ENCODE peak calls at places on chromosomes 12 and 14, in four cellular contexts. T is Calu3, Q is astrocyte, N is astrocyte of the spinal cord. J is an unnamed sample.

GRCh38 chr14:24631749-24632335 is 2.1 kb downstream of the GZMB start:
- DNase-seq in T (no peak), Q (no peak), N (no peak), J (no peak)

GRCh38 chr12:4432878-4433820 is 12.5 kb downstream of the FGF6 start:
- DNase-seq in Q (no peak), N (no peak), T (no peak), J (no peak)

GRCh38 chr12:118714051-118714460 is 267.3 kb upstream of the SRRM4 start:
- DNase-seq in Q (no peak), T (peak), N (no peak), J (no peak)

GRCh38 chr14:82710257-82710841 is 1176.7 kb upstream of the SEL1L start:
- DNase-seq in T (peak), N (peak), Q (peak), J (peak)

GRCh38 chr14:38412654-38413053 is 156.8 kb upstream of the CLEC14A start:
- DNase-seq in N (no peak), T (no peak), Q (no peak), J (no peak)

GRCh38 chr12:56288705-56289387 is 11.3 kb downstream of the CS start:
- DNase-seq in Q (no peak), T (no peak), N (no peak), J (no peak)

GRCh38 chr12:40622246-40622838 is 69.9 kb upstream of the CNTN1 start:
- DNase-seq in T (peak), N (peak), Q (peak), J (no peak)

GRCh38 chr12:21151184-21151583 is 20.2 kb downstream of the SLCO1B1 start:
- DNase-seq in Q (no peak), N (no peak), T (no peak), J (no peak)

GRCh38 chr14:63759454-63759853 is 31.6 kb upstream of the SGPP1 start:
- DNase-seq in Q (no peak), T (no peak), N (peak), J (no peak)

GRCh38 chr14:93880025-93880820 is 46.9 kb upstream of the FAM181A start:
- DNase-seq in N (peak), T (no peak), Q (no peak), J (no peak)

GRCh38 chr14:32004300-32004699 is 72.8 kb upstream of the ARHGAP5 start:
- DNase-seq in Q (peak), T (no peak), N (peak), J (no peak)

GRCh38 chr14:73764406-73764805 is 50.2 kb upstream of the PNMA1 start:
- DNase-seq in N (no peak), Q (no peak), T (no peak), J (no peak)

GRCh38 chr12:63440063-63440462 is 228.2 kb downstream of the DPY19L2 start:
- DNase-seq in Q (peak), T (peak), N (no peak), J (no peak)

GRCh38 chr14:75648066-75648838 is 12.4 kb downstream of the ERG28 start:
- DNase-seq in T (no peak), Q (peak), N (peak), J (no peak)

GRCh38 chr14:31360919-31361662 is 59.3 kb downstream of the HEATR5A start:
- DNase-seq in T (no peak), N (peak), Q (peak), J (no peak)

GRCh38 chr14:59629384-59630158 is 53.0 kb upstream of the CCDC175 start:
- DNase-seq in Q (no peak), N (no peak), T (no peak), J (no peak)

GRCh38 chr12:59119676-59120075 is 199.4 kb upstream of the LRIG3 start:
- DNase-seq in Q (peak), N (no peak), T (no peak), J (no peak)

GRCh38 chr14:24132061-24132685 is 1.7 kb downstream of the FITM1 start:
- DNase-seq in Q (no peak), N (no peak), T (no peak), J (no peak)

GRCh38 chr12:51421266-51421884 is 3.3 kb upstream of the SLC4A8 start:
- DNase-seq in T (peak), N (peak), Q (peak), J (no peak)

GRCh38 chr12:121990692-121991603 is 30.7 kb upstream of the BCL7A start:
- DNase-seq in T (no peak), Q (peak), N (peak), J (no peak)

GRCh38 chr14:53156238-53156637 is 3.1 kb upstream of the DDHD1 start:
- DNase-seq in Q (no peak), N (no peak), T (no peak), J (no peak)

GRCh38 chr14:23366163-23366921 is 1.4 kb upstream of the EFS start:
- DNase-seq in T (no peak), N (peak), Q (peak), J (peak)

GRCh38 chr12:124919646-124920352 is 5.3 kb upstream of the UBC start:
- DNase-seq in Q (peak), N (peak), T (peak), J (no peak)

GRCh38 chr12:13153180-13153579 is 43.3 kb upstream of the EMP1 start:
- DNase-seq in T (no peak), N (no peak), Q (no peak), J (no peak)

GRCh38 chr12:47753021-47754001 is 5.4 kb downstream of the RAPGEF3 start:
- DNase-seq in Q (no peak), T (peak), N (no peak), J (no peak)

GRCh38 chr12:24364921-24365320 is 415.5 kb upstream of the SOX5 start:
- DNase-seq in Q (peak), N (no peak), T (no peak), J (no peak)

DNA sequence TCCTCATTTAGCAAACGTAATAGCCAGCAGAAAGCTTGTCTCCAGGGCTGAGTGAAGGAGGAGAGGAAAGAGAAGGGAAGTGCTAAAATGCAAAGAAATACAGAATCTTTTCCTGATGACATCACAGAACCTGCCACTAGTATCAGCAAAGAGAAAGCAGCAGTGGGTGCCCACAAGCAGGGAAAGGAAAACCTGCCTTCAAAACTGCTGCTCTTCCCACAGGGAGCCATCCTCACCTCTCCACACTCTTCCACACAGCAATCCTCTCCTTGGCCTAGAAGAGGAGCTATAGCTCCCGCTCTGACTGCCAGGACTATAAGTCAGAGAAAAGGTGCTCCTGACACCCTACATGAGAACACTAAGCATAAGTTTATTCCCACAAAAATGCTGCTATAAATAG is 11.3 kb downstream of the MED13L start:
- DNase-seq in T (no peak), N (peak), Q (peak), J (no peak)
- TF ChIP-seq CTCF in T (no peak), N (peak), Q (peak), J (no peak)

GRCh38 chr14:100645986-100646314 is 58.7 kb upstream of the BEGAIN start:
- DNase-seq in N (no peak), Q (no peak), T (no peak), J (no peak)
- TF ChIP-seq CTCF in N (no peak), Q (no peak), T (no peak), J (peak)

DNA sequence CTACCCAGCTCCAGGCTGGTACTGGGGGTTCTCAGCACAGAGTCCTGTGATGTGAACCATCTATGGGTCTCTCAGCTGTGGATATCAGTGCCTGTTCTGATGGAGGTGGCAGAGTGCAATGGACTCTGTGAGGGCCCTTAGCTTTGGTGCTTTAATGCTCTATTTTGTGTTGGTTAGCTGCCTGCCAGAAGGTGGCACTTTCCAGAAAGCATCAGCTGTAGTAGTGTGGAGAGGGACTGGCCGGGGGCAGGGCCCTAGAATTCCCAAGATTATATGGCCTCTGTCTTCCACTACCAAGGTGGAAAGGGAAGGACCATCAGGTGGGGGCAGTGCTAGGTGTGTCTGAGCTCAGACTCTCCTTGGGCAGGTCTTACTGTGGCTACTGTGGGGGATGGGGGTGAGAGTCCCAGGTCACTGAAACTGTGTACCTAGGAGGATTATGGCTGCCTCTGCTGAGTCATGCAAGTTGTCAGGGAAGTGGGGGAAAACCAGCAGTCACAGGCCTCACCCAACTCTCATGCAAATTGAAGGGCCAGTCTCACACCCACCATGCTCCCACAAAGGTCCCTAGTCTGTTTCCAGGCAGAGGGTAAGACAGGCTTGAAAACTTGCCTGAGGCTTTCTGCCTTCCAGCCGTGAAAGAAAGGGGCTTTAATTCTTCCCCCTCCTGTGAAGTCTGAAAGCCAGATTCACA is 878.1 kb downstream of the C12orf50 start:
- DNase-seq in T (no peak), N (no peak), Q (no peak), J (no peak)
- TF ChIP-seq CTCF in T (no peak), N (no peak), Q (no peak), J (no peak)

DNA sequence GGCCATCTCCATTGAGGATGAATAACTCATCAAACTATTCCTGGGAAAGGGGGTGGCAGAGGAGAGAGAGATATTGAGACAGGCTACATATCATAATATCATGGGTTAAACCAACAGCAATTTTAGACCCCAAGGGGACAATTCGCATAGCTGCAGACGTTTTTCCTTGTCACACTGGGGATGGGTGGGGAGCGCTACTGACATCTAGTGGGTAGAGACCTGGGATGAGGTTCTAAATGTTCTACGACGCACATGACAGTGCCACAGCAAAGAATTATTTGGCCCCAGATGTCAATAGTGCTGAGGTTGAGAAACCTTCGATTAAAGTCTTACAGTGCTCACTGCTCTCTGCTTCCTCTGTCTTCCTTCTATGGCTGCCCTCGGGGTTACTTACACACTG is 425.6 kb downstream of the NRXN3 start:
- DNase-seq in T (peak), N (no peak), Q (no peak), J (no peak)
- TF ChIP-seq CTCF in T (no peak), N (peak), Q (peak), J (peak)